ENCODE peak calls at places on chromosomes 13 and 19, in nine cellular contexts. N is HEK293T, T is hypothalamus, Q is SK-N-SH, P is NCI-H1092 treated with DMSO at 0.1 percent for 48 hours, X is mesothelial cell of epicardium, V is uterus, Y is ecto neural progenitor cell, B is NCI-H345. F is an unnamed sample.

GRCh38 chr13:36133950-36134349 is 2.8 kb upstream of the DCLK1 start:
- DNase-seq in N (no peak), T (no peak), Q (no peak), P (no peak), X (no peak), V (no peak), Y (no peak), B (no peak), F (no peak)

GRCh38 chr13:98523455-98524102 is 53.3 kb downstream of the STK24 start:
- DNase-seq in N (no peak), T (no peak), Q (no peak), P (no peak), X (no peak), V (no peak), Y (no peak), B (no peak), F (no peak)

GRCh38 chr19:48111280-48111679 is 663 bp upstream of the PLA2G4C start:
- DNase-seq in N (no peak), T (no peak), Q (no peak), P (no peak), X (no peak), V (no peak), Y (no peak), B (no peak), F (no peak)

GRCh38 chr19:40594657-40595077 is 6.5 kb upstream of the LTBP4 start:
- DNase-seq in N (no peak), T (no peak), Q (no peak), P (no peak), X (no peak), V (no peak), Y (no peak), B (peak), F (no peak)

GRCh38 chr19:15212682-15213081 is 11.9 kb upstream of the NOTCH3 start:
- DNase-seq in N (no peak), T (no peak), Q (no peak), P (no peak), X (no peak), V (no peak), Y (no peak), B (no peak), F (no peak)

GRCh38 chr13:90783273-90783672 is 564.2 kb upstream of the MIR17HG start:
- DNase-seq in N (no peak), T (no peak), Q (no peak), P (no peak), X (no peak), V (no peak), Y (no peak), B (no peak), F (no peak)

GRCh38 chr13:46211116-46211515 is 612 bp upstream of the LRRC63 start:
- DNase-seq in N (peak), T (no peak), Q (peak), P (peak), X (no peak), V (no peak), Y (no peak), B (peak), F (no peak)

GRCh38 chr19:17335575-17335974 is 920 bp upstream of the ANO8 start:
- DNase-seq in N (no peak), T (no peak), Q (no peak), P (no peak), X (no peak), V (no peak), Y (no peak), B (no peak), F (no peak)

GRCh38 chr19:44643605-44644390 is at the start of gene PVR:
- DNase-seq in N (peak), T (peak), Q (peak), P (peak), X (peak), V (peak), Y (peak), B (peak), F (no peak)

GRCh38 chr13:51243832-51244231 is 21.6 kb downstream of the FAM124A start:
- DNase-seq in N (no peak), T (no peak), Q (no peak), P (peak), X (no peak), V (no peak), Y (no peak), B (peak), F (peak)

GRCh38 chr13:109919715-109920375 is 133.5 kb upstream of the IRS2 start:
- DNase-seq in N (no peak), T (no peak), Q (no peak), P (no peak), X (no peak), V (no peak), Y (no peak), B (no peak), F (no peak)

GRCh38 chr19:42024622-42025111 is 30.6 kb upstream of the ATP1A3 start:
- DNase-seq in N (no peak), T (no peak), Q (no peak), P (no peak), X (no peak), V (no peak), Y (no peak), B (no peak), F (no peak)

GRCh38 chr13:40064154-40064713 is 408.8 kb downstream of the COG6 start:
- DNase-seq in N (no peak), T (no peak), Q (no peak), P (no peak), X (no peak), V (no peak), Y (no peak), B (no peak), F (no peak)